ENCODE peak calls at places on chromosomes 1 and 21, in nine cellular contexts. I, F, Y, X, U, D, T, G and W are unnamed samples.

GRCh38 chr1:217372251-217372970 is 258.5 kb downstream of the GPATCH2 start:
- DNase-seq in I (no peak), Y (no peak), F (no peak), D (no peak), U (no peak), G (no peak), T (no peak), X (no peak), W (no peak)

GRCh38 chr1:232669981-232670763 is 40.2 kb upstream of the SIPA1L2 start:
- DNase-seq in T (peak), I (no peak), Y (no peak), F (no peak), G (no peak), X (no peak), D (no peak), U (peak), W (no peak)

GRCh38 chr1:92503043-92503925 is 16.6 kb upstream of the GFI1 start:
- DNase-seq in F (no peak), G (no peak), D (no peak), U (no peak), I (no peak), T (no peak), X (no peak), Y (no peak), W (no peak)

GRCh38 chr1:59377350-59377904 is 80.5 kb downstream of the FGGY start:
- DNase-seq in X (no peak), T (no peak), F (no peak), U (no peak), I (no peak), G (no peak), D (no peak), Y (no peak), W (no peak)

GRCh38 chr1:53402891-53403655 is 56.1 kb upstream of the DMRTB1 start:
- DNase-seq in G (no peak), T (no peak), U (no peak), D (no peak), I (no peak), Y (no peak), X (no peak), F (no peak), W (no peak)

GRCh38 chr1:231387770-231388669 is 34.1 kb downstream of the EGLN1 start:
- DNase-seq in X (no peak), I (no peak), U (no peak), Y (no peak), G (no peak), D (no peak), T (no peak), F (no peak), W (no peak)

GRCh38 chr1:205013683-205014367 is 29.2 kb upstream of the CNTN2 start:
- DNase-seq in G (peak), T (no peak), F (no peak), Y (peak), I (peak), U (no peak), D (peak), X (no peak), W (peak)

GRCh38 chr21:42665484-42665883 is 12.1 kb downstream of the PDE9A start:
- DNase-seq in G (no peak), I (no peak), D (no peak), U (no peak), Y (no peak), F (no peak), X (no peak), T (no peak), W (no peak)

GRCh38 chr1:3943123-3943431 is 43.0 kb upstream of the C1orf174 start:
- DNase-seq in F (no peak), U (no peak), G (no peak), T (no peak), X (no peak), I (no peak), Y (no peak), D (no peak), W (no peak)

GRCh38 chr1:202210370-202210769 is 16.8 kb downstream of the LGR6 start:
- DNase-seq in X (no peak), U (peak), I (no peak), F (no peak), G (peak), D (peak), T (peak), Y (no peak), W (no peak)

GRCh38 chr1:87136607-87137341 is 191.9 kb upstream of the LMO4 start:
- DNase-seq in D (no peak), I (no peak), Y (no peak), X (no peak), G (no peak), T (no peak), F (no peak), U (peak), W (no peak)

GRCh38 chr1:212002536-212002935 is 32.8 kb downstream of the INTS7 start:
- DNase-seq in D (no peak), Y (no peak), X (no peak), F (no peak), I (no peak), G (peak), T (no peak), U (no peak), W (peak)

GRCh38 chr1:29256979-29257804 is 20.9 kb downstream of the PTPRU start:
- DNase-seq in F (no peak), Y (no peak), T (peak), I (peak), U (peak), X (no peak), G (peak), D (peak), W (no peak)

GRCh38 chr1:40708750-40709099 is 17.2 kb downstream of the NFYC start:
- DNase-seq in T (peak), Y (no peak), X (no peak), U (peak), D (peak), G (peak), I (no peak), F (no peak), W (no peak)

GRCh38 chr1:177190308-177190970 is 19.7 kb downstream of the BRINP2 start:
- DNase-seq in F (no peak), X (no peak), T (no peak), D (no peak), G (no peak), I (no peak), U (no peak), Y (no peak), W (no peak)

GRCh38 chr1:170114916-170115315 is 30.8 kb upstream of the NTMT2 start:
- DNase-seq in U (peak), X (no peak), T (no peak), I (no peak), D (no peak), F (no peak), G (peak), Y (no peak), W (peak)

GRCh38 chr1:78250201-78250600 is 204.4 kb downstream of the GIPC2 start:
- DNase-seq in I (no peak), X (no peak), U (no peak), F (no peak), T (no peak), D (no peak), G (no peak), Y (no peak), W (peak)

GRCh38 chr1:246687002-246687401 is 37.2 kb upstream of the SCCPDH start:
- DNase-seq in D (no peak), Y (no peak), I (no peak), X (peak), U (no peak), F (no peak), G (peak), T (no peak), W (peak)

GRCh38 chr1:229043111-229043510 is 227.8 kb upstream of the RAB4A start:
- DNase-seq in D (no peak), F (no peak), T (no peak), Y (no peak), U (no peak), I (no peak), G (no peak), X (no peak), W (no peak)